ENCODE peak calls at places on chromosomes 6 and 20, in eight cellular contexts. C, B, W, I, K, L, Q and G are unnamed samples.

GRCh38 chr6:17957488-17957887 is 29.9 kb downstream of the KIF13A start:
- DNase-seq in C (no peak), B (no peak), W (peak), I (no peak), K (peak), L (no peak), Q (no peak), G (no peak)

GRCh38 chr20:46307139-46307998 is 929 bp downstream of the CDH22 start:
- DNase-seq in C (peak), B (no peak), W (peak), I (peak), K (peak), L (no peak), Q (peak), G (peak)

GRCh38 chr6:153032255-153032882 is 29.9 kb upstream of the MTRF1L start:
- DNase-seq in C (no peak), B (no peak), W (peak), I (no peak), K (peak), L (peak), Q (no peak), G (peak)

GRCh38 chr20:45322952-45323383 is 14.9 kb upstream of the MATN4 start:
- DNase-seq in C (peak), B (peak), W (peak), I (peak), K (peak), L (peak), Q (no peak), G (peak)

GRCh38 chr6:134447883-134448387 is 130.0 kb upstream of the SGK1 start:
- DNase-seq in C (no peak), B (no peak), W (no peak), I (no peak), K (peak), L (no peak), Q (no peak), G (no peak)

GRCh38 chr6:128124713-128125112 is 223.9 kb upstream of the THEMIS start:
- DNase-seq in C (no peak), B (no peak), W (no peak), I (no peak), K (peak), L (no peak), Q (no peak), G (no peak)

GRCh38 chr6:89144358-89145041 is 1.4 kb upstream of the PM20D2 start:
- DNase-seq in C (no peak), B (no peak), W (peak), I (no peak), K (no peak), L (no peak), Q (no peak), G (peak)

GRCh38 chr20:23245553-23246128 is 105.0 kb upstream of the NXT1 start:
- DNase-seq in C (no peak), B (peak), W (peak), I (peak), K (peak), L (no peak), Q (peak), G (peak)

GRCh38 chr6:40328376-40328987 is 258.7 kb downstream of the LRFN2 start:
- DNase-seq in C (no peak), B (peak), W (peak), I (peak), K (no peak), L (peak), Q (peak), G (no peak)

GRCh38 chr6:3138341-3138740 is 19.0 kb downstream of the TUBB2A start:
- DNase-seq in C (no peak), B (no peak), W (no peak), I (no peak), K (no peak), L (no peak), Q (no peak), G (peak)

GRCh38 chr6:96716221-96716620 is 121.1 kb downstream of the GPR63 start:
- DNase-seq in C (no peak), B (no peak), W (peak), I (no peak), K (no peak), L (no peak), Q (no peak), G (peak)

GRCh38 chr6:13710552-13711383 is 867 bp downstream of the RANBP9 start:
- DNase-seq in C (no peak), B (peak), W (peak), I (peak), K (no peak), L (no peak), Q (no peak), G (peak)

GRCh38 chr20:61773081-61773631 is 292.5 kb downstream of the TAF4 start:
- DNase-seq in C (peak), B (no peak), W (no peak), I (no peak), K (no peak), L (no peak), Q (no peak), G (no peak)

GRCh38 chr20:13416531-13416930 is 195.5 kb downstream of the ISM1 start:
- DNase-seq in C (no peak), B (no peak), W (no peak), I (no peak), K (no peak), L (no peak), Q (no peak), G (no peak)

GRCh38 chr20:22582386-22582959 is 1.9 kb downstream of the FOXA2 start:
- DNase-seq in C (no peak), B (no peak), W (no peak), I (peak), K (no peak), L (no peak), Q (no peak), G (no peak)

GRCh38 chr20:22601361-22602141 is 17.2 kb upstream of the FOXA2 start:
- DNase-seq in C (no peak), B (no peak), W (no peak), I (peak), K (no peak), L (no peak), Q (peak), G (no peak)

GRCh38 chr20:50663095-50663821 is 28.1 kb downstream of the RIPOR3 start:
- DNase-seq in C (no peak), B (no peak), W (peak), I (peak), K (no peak), L (peak), Q (no peak), G (peak)

GRCh38 chr20:57094171-57094891 is 172.1 kb downstream of the BMP7 start:
- DNase-seq in C (no peak), B (no peak), W (no peak), I (no peak), K (no peak), L (no peak), Q (no peak), G (no peak)

GRCh38 chr6:149756261-149756636 is 6.7 kb downstream of the PCMT1 start:
- DNase-seq in C (no peak), B (no peak), W (no peak), I (no peak), K (no peak), L (no peak), Q (no peak), G (no peak)

GRCh38 chr6:4369616-4370015 is 234.2 kb upstream of the ECI2 start:
- DNase-seq in C (no peak), B (no peak), W (no peak), I (no peak), K (peak), L (no peak), Q (no peak), G (no peak)

GRCh38 chr20:42026599-42026998 is 408.4 kb upstream of the CHD6 start:
- DNase-seq in C (no peak), B (no peak), W (no peak), I (no peak), K (no peak), L (no peak), Q (no peak), G (no peak)

GRCh38 chr6:69894578-69895347 is 28.4 kb downstream of the COL19A1 start:
- DNase-seq in C (no peak), B (no peak), W (no peak), I (no peak), K (peak), L (no peak), Q (no peak), G (peak)

GRCh38 chr6:158211273-158212055 is 43.3 kb downstream of the GTF2H5 start:
- DNase-seq in C (no peak), B (no peak), W (no peak), I (no peak), K (peak), L (no peak), Q (no peak), G (no peak)

GRCh38 chr6:79127660-79128059 is 49.6 kb upstream of the PHIP start:
- DNase-seq in C (no peak), B (no peak), W (no peak), I (no peak), K (no peak), L (no peak), Q (no peak), G (no peak)

GRCh38 chr20:48283470-48284110 is 498.3 kb upstream of the SULF2 start:
- DNase-seq in C (no peak), B (peak), W (no peak), I (peak), K (peak), L (no peak), Q (no peak), G (no peak)

GRCh38 chr6:43628392-43629103 is 516 bp downstream of the GTPBP2 start:
- DNase-seq in C (peak), B (peak), W (peak), I (peak), K (peak), L (peak), Q (peak), G (peak)

GRCh38 chr6:96065211-96065610 is 49.4 kb downstream of the FUT9 start:
- DNase-seq in C (no peak), B (no peak), W (no peak), I (no peak), K (no peak), L (no peak), Q (no peak), G (no peak)

GRCh38 chr6:38248500-38249234 is 391.1 kb downstream of the BTBD9 start:
- DNase-seq in C (no peak), B (no peak), W (no peak), I (no peak), K (peak), L (no peak), Q (no peak), G (no peak)

DNA sequence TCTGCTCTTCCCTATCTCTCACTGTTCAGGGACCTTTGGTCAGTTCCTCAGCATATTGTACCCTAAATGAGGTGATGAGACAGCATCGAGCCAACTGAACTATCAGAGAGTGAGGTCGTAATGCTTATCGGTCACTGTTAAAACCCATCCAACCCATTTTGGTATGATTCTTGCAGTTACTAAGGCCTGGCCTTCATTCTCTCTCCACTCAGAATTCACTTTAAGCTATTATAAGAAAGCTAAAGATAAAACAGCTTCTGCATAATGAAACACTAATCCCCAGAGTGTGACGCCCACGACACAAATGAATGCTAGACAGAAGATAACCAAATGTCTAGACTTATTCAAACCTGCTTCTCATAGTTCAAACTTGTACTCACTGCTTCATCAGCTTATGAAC is 175.8 kb downstream of the GMPR start:
- DNase-seq in C (no peak), B (no peak), W (no peak), I (no peak), K (no peak), L (no peak), Q (no peak), G (no peak)
- TF ChIP-seq POLR2A in C (no peak), B (no peak), W (no peak), I (no peak), K (no peak), L (no peak), Q (no peak), G (no peak)

GRCh38 chr6:47478233-47479155 is 905 bp downstream of the CD2AP start:
- DNase-seq in C (no peak), B (no peak), W (peak), I (no peak), K (peak), L (no peak), Q (peak), G (no peak)
- TF ChIP-seq POLR2A in C (no peak), B (no peak), W (no peak), I (no peak), K (no peak), L (no peak), Q (no peak), G (no peak)

GRCh38 chr6:41940759-41941279 is 789 bp downstream of the CCND3 start:
- DNase-seq in C (peak), B (no peak), W (peak), I (peak), K (peak), L (no peak), Q (no peak), G (peak)
- TF ChIP-seq POLR2A in C (no peak), B (no peak), W (no peak), I (no peak), K (no peak), L (no peak), Q (peak), G (no peak)

GRCh38 chr20:32236819-32237218 is 29.1 kb downstream of the POFUT1 start:
- DNase-seq in C (no peak), B (no peak), W (no peak), I (no peak), K (no peak), L (no peak), Q (no peak), G (no peak)
- TF ChIP-seq POLR2A in C (no peak), B (no peak), W (no peak), I (no peak), K (no peak), L (no peak), Q (no peak), G (no peak)

DNA sequence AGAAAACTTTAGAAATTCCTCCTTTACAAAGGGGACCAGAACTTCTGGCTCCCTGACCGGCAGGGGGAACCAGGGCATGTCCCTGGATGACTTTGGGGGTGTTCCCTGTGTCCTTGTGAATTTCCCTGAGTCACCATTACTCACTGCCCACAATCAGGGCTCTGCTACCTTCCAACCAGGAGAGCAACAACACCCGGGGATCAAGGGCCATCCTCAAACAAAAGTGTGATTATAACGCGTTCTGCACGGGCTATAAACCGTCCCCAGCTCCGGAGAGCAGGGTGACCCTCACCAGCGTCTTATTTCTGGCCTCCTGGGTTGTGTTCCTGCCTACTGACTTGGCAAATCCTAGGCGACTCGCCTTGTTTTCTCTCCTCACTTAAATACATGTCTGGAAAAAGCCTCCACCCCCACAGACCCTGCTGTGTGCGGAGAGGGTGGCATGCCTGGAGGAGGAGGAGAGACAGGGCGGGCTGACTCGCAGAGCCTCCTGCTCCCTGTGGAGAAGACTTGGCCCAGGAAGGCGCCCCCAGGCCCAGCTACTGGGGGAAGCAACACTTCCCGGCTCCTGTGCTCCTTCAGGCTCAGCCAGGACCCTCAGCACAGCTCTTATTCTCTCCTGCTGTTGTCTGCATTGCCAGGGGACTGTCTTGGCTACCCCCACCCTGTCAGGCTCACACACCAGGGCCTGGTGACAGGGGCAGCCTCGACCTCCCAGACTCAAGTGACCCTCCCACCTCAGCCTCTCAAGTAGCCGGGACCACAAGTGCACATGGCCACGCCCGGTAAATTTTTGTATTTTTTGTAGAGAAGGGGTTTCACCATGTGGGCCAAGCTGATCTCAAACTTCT is 54.1 kb downstream of the FGD2 start:
- DNase-seq in C (peak), B (peak), W (peak), I (peak), K (peak), L (peak), Q (peak), G (peak)
- TF ChIP-seq POLR2A in C (no peak), B (no peak), W (peak), I (no peak), K (peak), L (no peak), Q (peak), G (no peak)

DNA sequence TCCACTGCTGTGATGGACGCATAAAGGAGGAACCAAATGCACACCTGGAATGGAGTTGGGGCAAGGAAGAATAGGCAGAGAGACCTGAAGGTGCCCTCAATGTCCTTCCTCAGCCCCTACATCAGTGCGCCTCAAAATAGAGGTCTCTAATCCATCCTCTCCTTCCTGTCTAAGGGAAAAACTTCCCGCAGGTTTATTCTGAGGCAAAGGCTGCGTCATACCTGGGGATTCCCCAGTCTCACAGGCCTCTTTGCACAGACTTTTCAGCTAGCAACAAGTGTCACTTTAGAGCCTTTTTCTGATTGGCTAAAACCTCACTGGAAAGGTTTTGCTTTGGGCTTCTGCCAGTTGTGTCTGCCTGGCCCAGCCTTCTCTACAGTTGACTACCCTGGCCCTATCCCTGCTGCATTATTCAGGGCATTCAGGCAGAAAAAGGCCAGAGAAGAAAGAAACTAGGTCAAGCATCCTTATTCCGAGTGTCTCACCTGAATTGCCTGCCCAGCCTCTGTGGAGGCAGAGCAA is 1.8 kb upstream of the HLA-DQB1 start:
- DNase-seq in C (no peak), B (peak), W (no peak), I (peak), K (peak), L (peak), Q (no peak), G (no peak)
- TF ChIP-seq POLR2A in C (no peak), B (no peak), W (no peak), I (no peak), K (no peak), L (no peak), Q (no peak), G (no peak)

DNA sequence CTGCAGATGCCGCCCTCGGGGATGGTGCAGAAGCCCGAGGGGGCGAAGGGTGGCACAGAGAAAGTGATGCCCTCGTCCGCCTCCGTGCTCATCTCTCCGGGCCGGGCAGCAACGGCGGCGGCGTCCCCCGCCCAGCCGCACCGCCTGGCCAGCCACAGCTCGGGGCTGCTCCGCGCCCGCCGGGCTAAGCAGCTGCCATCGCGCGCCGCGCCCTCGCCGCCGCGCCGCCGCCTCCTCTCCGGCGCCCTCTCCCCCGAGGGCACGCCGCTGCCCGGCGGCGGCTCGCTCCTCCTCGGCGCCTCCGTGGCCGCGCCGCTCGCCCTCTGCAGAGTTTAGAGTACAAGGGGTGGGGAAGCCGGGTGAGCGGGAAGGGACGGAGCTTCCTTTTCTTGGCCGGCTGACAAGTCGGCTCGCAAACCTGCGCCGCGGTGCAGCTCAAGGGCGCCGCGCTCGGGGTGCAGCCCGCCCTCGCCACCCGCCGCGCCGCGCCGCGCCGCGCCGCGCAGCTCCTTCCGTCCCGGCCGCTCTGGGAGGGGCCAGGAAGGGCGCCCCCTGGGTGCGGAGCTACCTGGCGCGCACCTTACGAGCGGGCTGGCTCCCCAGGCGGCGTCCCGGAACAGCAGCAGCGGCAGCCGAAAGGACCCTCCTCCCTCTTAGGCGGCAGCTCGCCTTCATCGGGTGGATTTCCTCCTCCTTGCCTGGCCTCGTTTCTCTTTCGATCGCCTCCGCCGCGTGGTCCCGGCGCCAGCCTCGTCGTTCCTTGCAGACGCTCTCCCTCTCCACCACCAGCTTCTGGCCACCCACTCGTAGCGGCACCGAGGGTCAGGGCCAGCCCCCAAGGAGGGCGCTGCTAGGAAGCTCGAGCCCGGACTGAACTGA is at the start of gene MAP3K5:
- DNase-seq in C (peak), B (peak), W (peak), I (peak), K (peak), L (peak), Q (peak), G (peak)
- TF ChIP-seq POLR2A in C (no peak), B (no peak), W (peak), I (no peak), K (no peak), L (peak), Q (peak), G (peak)

GRCh38 chr6:105137388-105137787 is 42.4 kb downstream of the POPDC3 start:
- DNase-seq in C (peak), B (no peak), W (no peak), I (no peak), K (no peak), L (no peak), Q (no peak), G (peak)

GRCh38 chr6:105138141-105138540 is 41.7 kb downstream of the POPDC3 start:
- DNase-seq in C (no peak), B (no peak), W (no peak), I (no peak), K (no peak), L (no peak), Q (no peak), G (no peak)

GRCh38 chr6:105135907-105136432 is 43.8 kb downstream of the POPDC3 start:
- DNase-seq in C (no peak), B (no peak), W (no peak), I (no peak), K (peak), L (no peak), Q (no peak), G (no peak)

GRCh38 chr6:105135056-105135455 is 44.8 kb downstream of the POPDC3 start:
- DNase-seq in C (no peak), B (no peak), W (no peak), I (no peak), K (peak), L (no peak), Q (peak), G (peak)

GRCh38 chr6:105136433-105137350 is 43.1 kb downstream of the POPDC3 start:
- DNase-seq in C (peak), B (peak), W (peak), I (peak), K (peak), L (no peak), Q (peak), G (peak)
- TF ChIP-seq POLR2A in C (no peak), B (no peak), W (no peak), I (no peak), K (no peak), L (no peak), Q (peak), G (no peak)

DNA sequence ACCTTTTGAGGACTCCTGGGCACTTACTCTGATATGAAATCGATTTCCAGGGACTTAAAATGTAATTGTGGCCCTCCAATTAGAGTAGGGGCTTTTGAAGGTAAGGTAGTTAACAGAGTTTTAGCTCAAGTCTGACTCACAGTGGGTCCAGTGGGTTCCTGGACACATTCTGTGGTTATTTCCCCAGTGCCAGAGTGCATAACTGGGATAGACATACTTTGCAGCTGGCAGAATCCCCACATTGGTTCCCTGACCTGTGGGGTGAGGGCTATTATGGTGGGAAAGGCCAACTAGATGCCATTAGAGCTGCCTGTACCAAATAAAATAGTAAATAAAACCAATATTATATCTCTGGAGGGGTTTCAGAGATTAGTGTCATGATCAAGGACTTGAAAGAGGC is 243.8 kb upstream of the EPHA7 start:
- DNase-seq in C (no peak), B (no peak), W (no peak), I (no peak), K (no peak), L (no peak), Q (no peak), G (no peak)
- TF ChIP-seq POLR2A in C (no peak), B (no peak), W (no peak), I (no peak), K (no peak), L (no peak), Q (no peak), G (no peak)